ENCODE peak calls at places on chromosomes 7 and 10, in ten cellular contexts. L is choroid plexus epithelial cell; V is LHCN-M2; M is naive thymus-derived CD8-positive, alpha-beta T cell; A is NCI-H1694 treated with DMSO at 0.1 percent for 48 hours; G is AG04450; U is foreskin fibroblast; C is NCI-H748 treated with DMSO at 0.1 percent for 48 hours; E is stimulated activated CD4-positive, alpha-beta T cell treated with anti-CD3 and anti-CD28 coated beads, Interleukin-12 subunit alpha, Interleukin-12 subunit beta, amount 100 ng/mL, for 24 hours; Z is ACHN. N is an unnamed sample.

GRCh38 chr10:119634219-119634544 is 17.0 kb upstream of the BAG3 start:
- DNase-seq in L (no peak), V (no peak), M (no peak), A (no peak), G (no peak), U (no peak), C (no peak), E (no peak), Z (no peak), N (no peak)

GRCh38 chr7:2416659-2417058 is 13.2 kb downstream of the CHST12 start:
- DNase-seq in L (no peak), V (no peak), M (no peak), A (no peak), G (no peak), U (no peak), C (no peak), E (no peak), Z (no peak), N (no peak)

GRCh38 chr10:16843252-16843870 is 26.1 kb upstream of the RSU1 start:
- DNase-seq in L (peak; percentile 86), V (peak; percentile 74), M (no peak), A (peak; percentile 56), G (peak; percentile 52), U (peak; percentile 56), C (peak; percentile 38), E (no peak), Z (peak; percentile 74), N (no peak)

GRCh38 chr7:140214075-140214684 is 37.4 kb upstream of the KDM7A start:
- DNase-seq in L (peak; percentile 48), V (no peak), M (no peak), A (peak; percentile 45), G (no peak), U (no peak), C (no peak), E (no peak), Z (no peak), N (no peak)

GRCh38 chr7:81725496-81726117 is 44.2 kb downstream of the HGF start:
- DNase-seq in L (peak; percentile 85), V (peak; percentile 71), M (no peak), A (no peak), G (peak; percentile 98), U (peak; percentile 81), C (no peak), E (no peak), Z (peak; percentile 69), N (no peak)

GRCh38 chr10:88781206-88781605 is 21.3 kb upstream of the LIPM start:
- DNase-seq in L (no peak), V (no peak), M (no peak), A (no peak), G (no peak), U (no peak), C (no peak), E (no peak), Z (no peak), N (no peak)

GRCh38 chr7:18420176-18420575 is 75.4 kb upstream of the HDAC9 start:
- DNase-seq in L (no peak), V (no peak), M (no peak), A (no peak), G (no peak), U (no peak), C (no peak), E (no peak), Z (no peak), N (no peak)

GRCh38 chr10:43955002-43955596 is 306.4 kb upstream of the ZNF32 start:
- DNase-seq in L (no peak), V (no peak), M (no peak), A (no peak), G (no peak), U (no peak), C (no peak), E (no peak), Z (no peak), N (no peak)

GRCh38 chr7:11747715-11748485 is 84.1 kb downstream of the THSD7A start:
- DNase-seq in L (no peak), V (no peak), M (no peak), A (no peak), G (no peak), U (no peak), C (no peak), E (no peak), Z (no peak), N (no peak)

GRCh38 chr7:5173490-5173889 is 16.5 kb upstream of the WIPI2 start:
- DNase-seq in L (no peak), V (no peak), M (no peak), A (no peak), G (no peak), U (no peak), C (no peak), E (no peak), Z (no peak), N (no peak)

GRCh38 chr7:21261627-21262564 is 166.0 kb upstream of the SP4 start:
- DNase-seq in L (peak; percentile 70), V (peak; percentile 3), M (peak; percentile 44), A (no peak), G (no peak), U (no peak), C (peak; percentile 47), E (peak; percentile 7), Z (peak; percentile 74), N (peak; percentile 43)

GRCh38 chr7:150855046-150855445 is 2.7 kb downstream of the AOC1 start:
- DNase-seq in L (no peak), V (no peak), M (no peak), A (no peak), G (no peak), U (no peak), C (no peak), E (no peak), Z (no peak), N (no peak)

GRCh38 chr10:116800356-116800929 is 48.9 kb upstream of the ENO4 start:
- DNase-seq in L (no peak), V (no peak), M (no peak), A (no peak), G (no peak), U (no peak), C (no peak), E (no peak), Z (no peak), N (no peak)

GRCh38 chr10:115093286-115093775 is at the start of gene ATRNL1:
- DNase-seq in L (no peak), V (peak; percentile 37), M (no peak), A (peak; percentile 27), G (no peak), U (peak; percentile 16), C (peak; percentile 4), E (no peak), Z (peak; percentile 77), N (no peak)

GRCh38 chr7:128311003-128311402 is 32.7 kb downstream of the RBM28 start:
- DNase-seq in L (peak; percentile 19), V (peak; percentile 35), M (no peak), A (no peak), G (no peak), U (no peak), C (no peak), E (no peak), Z (no peak), N (no peak)

GRCh38 chr10:85612378-85612775 is 754.2 kb downstream of the GRID1 start:
- DNase-seq in L (no peak), V (no peak), M (no peak), A (no peak), G (no peak), U (no peak), C (no peak), E (no peak), Z (no peak), N (no peak)

N was measured in memory B cell.